ENCODE peak calls at places on chromosomes 1 and 21, in four cellular contexts. H, K, P and V are unnamed samples.
A peak's percentile ranks its signal among the peaks of the same experiment; 100 is the strongest.

GRCh38 chr21:15121655-15122120 is 56.9 kb upstream of the NRIP1 start:
- DNase-seq in H (no peak), K (no peak), P (peak; percentile 46), V (no peak)

GRCh38 chr21:45506836-45507522 is 35.3 kb downstream of the SLC19A1 start:
- DNase-seq in H (no peak), K (peak; percentile 42), P (no peak), V (peak; percentile 45)

GRCh38 chr1:70518106-70518505 is 107.0 kb downstream of the CTH start:
- DNase-seq in H (no peak), K (no peak), P (no peak), V (no peak)

GRCh38 chr1:62089570-62089969 is 105.1 kb upstream of the L1TD1 start:
- DNase-seq in H (no peak), K (no peak), P (no peak), V (no peak)

GRCh38 chr1:22453181-22453580 is 1.5 kb downstream of the ZBTB40 start:
- DNase-seq in H (no peak), K (no peak), P (no peak), V (no peak)

GRCh38 chr1:224707849-224708725 is 92.0 kb downstream of the CNIH3 start:
- DNase-seq in H (peak; percentile 33), K (no peak), P (peak; percentile 63), V (no peak)

GRCh38 chr1:87647436-87648177 is 318.9 kb downstream of the LMO4 start:
- DNase-seq in H (no peak), K (no peak), P (no peak), V (no peak)

GRCh38 chr1:60227581-60228252 is 154.1 kb upstream of the C1orf87 start:
- DNase-seq in H (no peak), K (no peak), P (peak; percentile 39), V (no peak)

GRCh38 chr1:203044546-203044975 is 18.3 kb downstream of the PPFIA4 start:
- DNase-seq in H (no peak), K (no peak), P (no peak), V (no peak)

GRCh38 chr1:230356869-230357778 is 69.0 kb downstream of the PGBD5 start:
- DNase-seq in H (no peak), K (no peak), P (no peak), V (no peak)

GRCh38 chr1:151418048-151418447 is 18.7 kb downstream of the PSMB4 start:
- DNase-seq in H (no peak), K (no peak), P (no peak), V (no peak)

GRCh38 chr1:205284420-205285144 is 37.0 kb downstream of the NUAK2 start:
- DNase-seq in H (peak; percentile 99), K (peak; percentile 99), P (peak; percentile 100), V (peak; percentile 100)

GRCh38 chr1:43269627-43270375 is at the start of gene TMEM125:
- DNase-seq in H (no peak), K (no peak), P (no peak), V (peak; percentile 19)

GRCh38 chr1:99652881-99653281 is 7.0 kb downstream of the PALMD start:
- DNase-seq in H (no peak), K (no peak), P (no peak), V (no peak)

GRCh38 chr1:109579496-109579895 is 31.1 kb downstream of the GNAI3 start:
- DNase-seq in H (no peak), K (no peak), P (no peak), V (no peak)

GRCh38 chr1:234849824-234850223 is 239.8 kb upstream of the IRF2BP2 start:
- DNase-seq in H (no peak), K (peak; percentile 61), P (no peak), V (no peak)

GRCh38 chr1:208166340-208167138 is 77.6 kb downstream of the PLXNA2 start:
- DNase-seq in H (peak; percentile 91), K (no peak), P (peak; percentile 85), V (no peak)

GRCh38 chr1:29983366-29983765 is 740.0 kb downstream of the MATN1 start:
- DNase-seq in H (no peak), K (no peak), P (no peak), V (no peak)

GRCh38 chr1:109256971-109257681 is 7.8 kb downstream of the CELSR2 start:
- DNase-seq in H (peak; percentile 84), K (no peak), P (peak; percentile 99), V (no peak)

GRCh38 chr21:42678618-42679295 is 25.3 kb downstream of the PDE9A start:
- DNase-seq in H (no peak), K (no peak), P (no peak), V (no peak)

GRCh38 chr1:78079580-78079979 is 33.8 kb downstream of the GIPC2 start:
- DNase-seq in H (no peak), K (no peak), P (no peak), V (no peak)

GRCh38 chr1:25501235-25502058 is 42.0 kb upstream of the LDLRAP1 start:
- DNase-seq in H (peak; percentile 54), K (no peak), P (peak; percentile 74), V (no peak)

GRCh38 chr1:175319912-175320230 is 127.3 kb upstream of the KIAA0040 start:
- DNase-seq in H (no peak), K (no peak), P (no peak), V (no peak)

GRCh38 chr1:147246910-147247655 is 4.6 kb downstream of the CHD1L start:
- DNase-seq in H (no peak), K (no peak), P (no peak), V (no peak)

GRCh38 chr21:29382029-29382654 is 83.4 kb downstream of the BACH1 start:
- DNase-seq in H (peak; percentile 62), K (no peak), P (peak; percentile 81), V (no peak)

GRCh38 chr1:179142889-179143299 is 61.0 kb downstream of the TOR3A start:
- DNase-seq in H (peak; percentile 97), K (no peak), P (peak; percentile 96), V (no peak)

GRCh38 chr1:58718435-58718834 is 18.6 kb upstream of the MYSM1 start:
- DNase-seq in H (no peak), K (no peak), P (peak; percentile 41), V (no peak)

GRCh38 chr1:113199718-113200455 is 126.9 kb downstream of the LRIG2 start:
- DNase-seq in H (no peak), K (no peak), P (peak; percentile 26), V (no peak)

GRCh38 chr1:220741825-220742224 is 6.3 kb upstream of the MTARC2 start:
- DNase-seq in H (no peak), K (no peak), P (no peak), V (no peak)

GRCh38 chr1:47791879-47792608 is 205.1 kb downstream of the TRABD2B start:
- DNase-seq in H (no peak), K (no peak), P (peak; percentile 42), V (no peak)

GRCh38 chr1:8006037-8006963 is 19.8 kb downstream of the ERRFI1 start:
- DNase-seq in H (peak; percentile 82), K (no peak), P (peak; percentile 91), V (no peak)

GRCh38 chr1:229229137-229229720 is 41.7 kb upstream of the RAB4A start:
- DNase-seq in H (peak; percentile 91), K (no peak), P (peak; percentile 93), V (no peak)

GRCh38 chr21:39923441-39923840 is 56.2 kb downstream of the PCP4 start:
- DNase-seq in H (no peak), K (no peak), P (no peak), V (no peak)

GRCh38 chr1:231678021-231678432 is 51.4 kb downstream of the DISC1 start:
- DNase-seq in H (no peak), K (no peak), P (no peak), V (no peak)

GRCh38 chr1:201149400-201149799 is 4.9 kb downstream of the TMEM9 start:
- DNase-seq in H (no peak), K (peak; percentile 9), P (peak; percentile 67), V (no peak)

GRCh38 chr1:36542962-36543515 is 60.3 kb upstream of the CSF3R start:
- DNase-seq in H (no peak), K (peak; percentile 27), P (no peak), V (no peak)
- TF ChIP-seq CTCF in H (peak; percentile 30), K (no peak), P (no peak), V (no peak)

GRCh38 chr1:2104621-2105427 is 54.6 kb downstream of the PRKCZ start:
- DNase-seq in H (no peak), K (peak; percentile 37), P (no peak), V (peak; percentile 57)
- TF ChIP-seq CTCF in H (no peak), K (no peak), P (no peak), V (no peak)

DNA sequence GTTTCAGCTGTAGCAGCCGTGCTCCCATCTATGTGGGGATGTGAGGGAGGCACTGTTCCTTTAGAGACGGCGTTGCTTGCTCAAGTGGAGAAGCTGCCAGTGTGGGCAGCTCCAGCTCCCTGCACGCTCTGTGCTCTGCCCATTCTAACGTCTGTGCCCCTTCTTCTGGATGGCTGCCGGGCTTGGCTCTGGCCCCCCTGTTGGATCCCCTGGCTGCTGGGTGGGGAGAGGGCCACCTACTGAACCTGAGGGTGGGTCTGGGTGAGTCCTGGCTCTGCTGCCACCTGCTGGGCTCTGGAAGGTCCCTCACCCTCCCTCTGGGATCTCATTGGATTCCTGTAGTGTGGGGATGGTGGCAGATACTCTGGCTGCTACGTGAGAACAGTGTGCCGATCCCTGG is 5.0 kb downstream of the PFKL start:
- DNase-seq in H (no peak), K (no peak), P (peak; percentile 53), V (no peak)
- TF ChIP-seq CTCF in H (peak; percentile 74), K (peak; percentile 72), P (peak; percentile 80), V (peak; percentile 56)

GRCh38 chr1:1906185-1907097 is 8.6 kb upstream of the CALML6 start:
- DNase-seq in H (no peak), K (peak; percentile 83), P (peak; percentile 73), V (peak; percentile 79)
- TF ChIP-seq CTCF in H (peak; percentile 92), K (peak; percentile 84), P (peak; percentile 95), V (peak; percentile 92)

DNA sequence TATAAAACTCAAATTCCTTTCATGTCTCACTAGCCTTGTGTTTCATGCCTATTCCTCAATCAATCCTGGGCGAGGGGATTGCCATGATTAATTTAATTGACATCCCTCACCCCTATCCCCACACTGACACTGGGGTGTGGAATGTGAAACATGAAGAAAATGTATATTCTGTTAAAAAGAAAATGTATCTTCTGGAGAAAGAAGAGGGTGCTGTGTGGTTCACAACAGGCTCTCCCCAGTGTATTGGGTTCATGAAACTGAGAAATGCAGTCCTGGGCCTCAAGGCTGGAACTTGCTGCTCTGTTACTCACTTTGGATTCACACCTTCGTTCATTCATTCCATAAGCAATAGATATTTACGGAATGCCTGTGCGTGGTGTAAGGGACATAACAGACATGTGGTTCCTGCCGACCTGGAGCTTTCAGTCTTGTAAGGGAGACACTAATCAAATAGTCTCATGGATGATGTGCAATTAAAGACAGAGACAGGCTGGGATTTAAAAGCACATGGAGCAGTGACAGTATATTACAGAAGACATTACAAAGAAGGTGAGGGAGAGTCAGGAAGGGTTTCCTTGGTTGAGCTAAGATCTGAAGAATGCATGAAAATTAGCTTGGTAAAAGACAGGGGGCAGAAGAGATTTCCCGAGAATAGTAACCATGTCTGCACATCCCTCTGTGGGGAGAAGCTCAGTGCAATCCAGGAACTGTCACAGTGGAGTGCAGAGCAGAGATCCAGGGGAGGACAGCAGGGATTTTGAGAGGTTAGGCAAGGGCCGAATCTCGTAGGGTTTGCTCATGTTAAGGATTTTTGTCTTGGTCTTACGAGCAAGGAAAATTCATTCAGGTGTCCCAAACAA is 32.2 kb downstream of the SERTAD4 start:
- DNase-seq in H (no peak), K (no peak), P (no peak), V (no peak)
- TF ChIP-seq CTCF in H (peak; percentile 32), K (no peak), P (no peak), V (no peak)

GRCh38 chr1:101769520-101769919 is 227.2 kb downstream of the OLFM3 start:
- DNase-seq in H (no peak), K (no peak), P (peak; percentile 26), V (no peak)
- TF ChIP-seq CTCF in H (peak; percentile 44), K (no peak), P (peak; percentile 46), V (peak; percentile 58)